ENCODE peak calls at places on chromosomes 16 and 17, in four cellular contexts. R, A, H and L are unnamed samples.

GRCh38 chr16:81703177-81704155 is 75.6 kb upstream of the PLCG2 start:
- DNase-seq in R (no peak), A (no peak), H (no peak), L (no peak)

GRCh38 chr17:58189436-58190146 is 2.9 kb upstream of the EPX start:
- DNase-seq in R (no peak), A (no peak), H (no peak), L (no peak)

GRCh38 chr16:82783933-82784566 is 157.3 kb downstream of the CDH13 start:
- DNase-seq in R (no peak), A (no peak), H (no peak), L (no peak)

GRCh38 chr17:29625037-29625750 is 2.5 kb upstream of the CORO6 start:
- DNase-seq in R (no peak), A (no peak), H (no peak), L (no peak)

GRCh38 chr17:77906377-77906871 is 52.1 kb upstream of the TNRC6C start:
- DNase-seq in R (no peak), A (no peak), H (no peak), L (no peak)

GRCh38 chr16:50428116-50428515 is 59.3 kb upstream of the BRD7 start:
- DNase-seq in R (no peak), A (no peak), H (no peak), L (no peak)

GRCh38 chr17:17780941-17781590 is 55.7 kb downstream of the SREBF1 start:
- DNase-seq in R (peak), A (no peak), H (no peak), L (no peak)

GRCh38 chr17:13256545-13256944 is 238.7 kb upstream of the ELAC2 start:
- DNase-seq in R (no peak), A (no peak), H (no peak), L (no peak)

GRCh38 chr17:32302037-32302436 is 36.4 kb downstream of the RHBDL3 start:
- DNase-seq in R (no peak), A (no peak), H (no peak), L (peak)

GRCh38 chr16:81018496-81018895 is 11.5 kb downstream of the CENPN start:
- DNase-seq in R (no peak), A (no peak), H (no peak), L (no peak)

GRCh38 chr16:27470567-27471431 is 68.8 kb downstream of the IL21R start:
- DNase-seq in R (no peak), A (no peak), H (peak), L (peak)

GRCh38 chr16:15976929-15977637 is 27.7 kb downstream of the ABCC1 start:
- DNase-seq in R (no peak), A (no peak), H (no peak), L (no peak)

GRCh38 chr17:41329279-41329925 is 13.9 kb upstream of the KRTAP17-1 start:
- DNase-seq in R (peak), A (no peak), H (peak), L (peak)

GRCh38 chr17:83125515-83126274 is 46.3 kb downstream of the METRNL start:
- DNase-seq in R (no peak), A (no peak), H (no peak), L (no peak)

GRCh38 chr16:9438991-9439390 is 347.5 kb downstream of the HAPSTR1 start:
- DNase-seq in R (no peak), A (no peak), H (no peak), L (no peak)

GRCh38 chr17:57629470-57629869 is 115.6 kb downstream of the CCDC182 start:
- DNase-seq in R (no peak), A (peak), H (no peak), L (no peak)

GRCh38 chr17:28367641-28368305 is 2.3 kb downstream of the VTN start:
- DNase-seq in R (no peak), A (no peak), H (no peak), L (no peak)

GRCh38 chr16:77555781-77556180 is 120.9 kb upstream of the ADAMTS18 start:
- DNase-seq in R (no peak), A (no peak), H (no peak), L (no peak)

GRCh38 chr17:83191388-83192160 is 112.2 kb downstream of the METRNL start:
- DNase-seq in R (no peak), A (no peak), H (no peak), L (no peak)

GRCh38 chr17:43961954-43962353 is 8.2 kb upstream of the PYY start:
- DNase-seq in R (no peak), A (no peak), H (no peak), L (no peak)

GRCh38 chr16:29974291-29975133 is 844 bp downstream of the TAOK2 start:
- DNase-seq in R (no peak), A (no peak), H (peak), L (no peak)

GRCh38 chr17:50953831-50954601 is 87.9 kb upstream of the TOB1 start:
- DNase-seq in R (no peak), A (no peak), H (no peak), L (no peak)

GRCh38 chr17:51741447-51741846 is 417.1 kb downstream of the CA10 start:
- DNase-seq in R (no peak), A (no peak), H (no peak), L (no peak)

GRCh38 chr16:4435668-4436067 is 10.0 kb downstream of the DNAJA3 start:
- DNase-seq in R (no peak), A (no peak), H (no peak), L (no peak)

DNA sequence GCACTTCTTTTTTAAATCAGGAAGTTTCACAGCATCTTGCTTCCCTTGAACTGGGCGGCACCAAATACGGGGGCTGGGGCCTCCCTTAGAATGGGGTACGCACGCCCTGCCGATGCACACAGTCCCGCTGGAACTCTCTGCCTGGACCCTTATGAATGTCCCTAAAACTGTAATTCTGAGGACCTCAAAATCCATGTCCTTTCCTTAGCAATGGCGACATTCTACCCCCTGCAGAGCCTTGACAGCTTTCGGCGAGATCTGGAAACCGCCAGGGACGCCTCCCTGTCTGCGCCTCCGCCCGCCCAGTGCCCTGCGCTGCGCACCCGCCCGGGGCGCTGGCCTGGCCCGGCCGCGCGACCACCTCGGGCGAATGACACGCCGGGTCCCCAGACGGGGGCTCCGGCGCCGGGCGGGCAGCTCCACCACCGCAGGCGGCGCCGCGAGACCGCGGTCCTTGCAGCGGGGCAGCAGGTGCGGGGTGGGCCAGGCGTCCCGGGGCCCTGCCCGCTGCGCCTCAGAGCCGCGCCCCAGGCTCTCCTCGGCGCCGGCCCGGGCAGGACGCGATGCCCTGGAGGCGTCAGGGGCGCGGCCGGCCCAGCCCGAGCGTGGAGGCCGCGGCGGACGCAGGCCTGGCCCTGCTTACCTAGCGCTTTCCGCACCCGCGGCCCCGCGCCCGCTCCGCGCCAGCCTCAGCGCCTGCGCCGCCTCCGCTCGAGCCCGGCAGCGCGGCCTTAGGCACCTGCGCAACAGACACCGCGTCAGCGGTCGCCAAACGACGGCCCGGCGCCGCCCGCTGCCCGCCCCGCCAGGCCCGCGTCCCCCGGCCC is 548 bp downstream of the HAGH start:
- DNase-seq in R (peak), A (no peak), H (no peak), L (peak)
- TF ChIP-seq BRCA1 in R (no peak), A (no peak), H (no peak), L (no peak)

DNA sequence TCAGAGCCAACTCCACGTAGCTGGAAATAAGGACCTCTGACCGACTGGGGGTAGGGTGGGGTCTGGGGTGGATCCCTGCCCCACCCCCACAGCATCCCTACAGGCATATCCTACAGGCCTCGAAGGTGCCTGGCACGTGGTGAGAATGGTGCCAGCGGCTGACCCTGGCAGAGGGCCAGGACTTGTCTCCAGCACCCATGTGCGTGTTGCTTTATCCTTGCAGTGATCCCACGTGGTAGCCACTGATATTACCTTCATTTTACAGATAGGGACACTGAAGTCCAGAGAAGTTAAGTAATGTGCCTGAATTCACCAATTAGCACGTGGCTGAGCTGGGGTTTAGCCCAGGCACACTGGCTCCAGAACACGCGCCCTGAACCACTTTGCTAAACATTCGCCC is 8.3 kb downstream of the ITGAD start:
- DNase-seq in R (no peak), A (no peak), H (no peak), L (no peak)
- TF ChIP-seq CTCF in R (no peak), A (no peak), H (no peak), L (no peak)

DNA sequence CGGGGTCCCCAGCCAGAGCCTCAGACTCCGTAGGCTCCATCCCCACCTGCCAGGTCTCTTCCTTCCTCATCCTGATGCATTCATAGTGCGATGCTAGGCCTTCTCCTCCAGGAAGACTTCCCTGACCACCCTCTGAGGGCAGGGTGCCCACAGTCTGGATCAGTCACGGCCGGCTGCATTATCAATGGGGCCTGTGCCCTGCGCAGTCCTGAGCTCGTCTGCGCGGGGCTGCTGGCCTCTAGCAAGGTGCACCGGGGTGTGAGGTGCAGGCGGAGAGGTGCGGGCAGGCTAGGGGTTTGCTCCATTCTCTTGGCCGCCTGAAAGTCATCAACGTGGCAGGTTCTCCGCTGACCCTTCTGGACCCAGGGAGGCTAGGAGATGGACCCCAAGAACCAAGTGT is 56.9 kb upstream of the ACSF3 start:
- DNase-seq in R (no peak), A (no peak), H (no peak), L (no peak)
- TF ChIP-seq BRCA1 in R (no peak), A (no peak), H (no peak), L (no peak)

DNA sequence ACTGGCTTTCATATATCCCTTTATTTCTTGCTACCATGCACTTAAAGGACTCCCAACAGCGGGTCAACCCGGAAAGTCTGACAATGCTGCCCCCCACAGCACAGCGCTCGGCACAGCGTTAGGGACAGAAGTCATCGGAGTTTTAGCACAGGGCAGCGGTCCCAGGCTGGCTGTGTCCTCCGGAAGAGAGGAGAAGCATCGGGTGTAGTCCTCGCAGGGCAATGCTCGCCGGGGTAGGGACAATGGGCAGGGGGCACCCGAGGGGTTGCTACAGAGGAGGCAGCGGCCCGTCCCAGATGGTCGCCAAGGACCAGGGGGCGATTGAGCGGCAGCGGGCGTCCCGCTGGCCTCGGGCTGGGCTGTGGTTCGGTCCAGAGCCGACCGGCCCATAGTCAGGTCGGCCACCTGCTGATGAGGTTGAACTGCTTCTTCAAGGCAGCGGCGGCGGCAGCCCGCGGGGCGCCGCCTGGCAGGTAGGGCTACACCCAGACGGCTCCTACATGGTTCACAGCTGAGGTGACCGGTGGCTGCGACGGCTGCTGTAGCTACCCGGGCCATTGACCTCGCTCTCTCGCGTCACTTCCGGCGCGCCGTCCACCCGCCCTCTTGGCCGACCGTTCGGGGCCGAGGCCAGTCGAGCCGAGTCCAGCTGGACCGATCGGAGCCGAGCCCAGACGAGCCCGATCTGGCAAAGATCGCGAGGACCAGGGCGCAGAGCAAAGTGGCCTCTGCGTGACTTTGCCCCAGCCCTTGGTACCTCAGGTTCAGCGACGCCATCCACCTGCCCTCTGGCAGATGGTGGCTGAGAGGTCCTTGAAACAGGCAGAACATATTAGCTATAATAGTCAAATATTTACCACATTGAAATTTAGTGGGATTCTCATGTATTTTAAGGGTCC is 4.7 kb upstream of the LCMT1 start:
- DNase-seq in R (peak), A (no peak), H (peak), L (peak)
- TF ChIP-seq CTCF in R (peak), A (peak), H (peak), L (peak)

GRCh38 chr16:11171448-11171709 is 84.6 kb downstream of the SOCS1 start:
- DNase-seq in R (no peak), A (no peak), H (no peak), L (no peak)

GRCh38 chr16:11170201-11170600 is 85.8 kb downstream of the SOCS1 start:
- DNase-seq in R (no peak), A (no peak), H (no peak), L (no peak)

GRCh38 chr16:11170696-11171447 is 85.1 kb downstream of the SOCS1 start:
- DNase-seq in R (no peak), A (no peak), H (no peak), L (no peak)

GRCh38 chr16:11173426-11173825 is 82.6 kb downstream of the SOCS1 start:
- DNase-seq in R (no peak), A (no peak), H (no peak), L (no peak)

DNA sequence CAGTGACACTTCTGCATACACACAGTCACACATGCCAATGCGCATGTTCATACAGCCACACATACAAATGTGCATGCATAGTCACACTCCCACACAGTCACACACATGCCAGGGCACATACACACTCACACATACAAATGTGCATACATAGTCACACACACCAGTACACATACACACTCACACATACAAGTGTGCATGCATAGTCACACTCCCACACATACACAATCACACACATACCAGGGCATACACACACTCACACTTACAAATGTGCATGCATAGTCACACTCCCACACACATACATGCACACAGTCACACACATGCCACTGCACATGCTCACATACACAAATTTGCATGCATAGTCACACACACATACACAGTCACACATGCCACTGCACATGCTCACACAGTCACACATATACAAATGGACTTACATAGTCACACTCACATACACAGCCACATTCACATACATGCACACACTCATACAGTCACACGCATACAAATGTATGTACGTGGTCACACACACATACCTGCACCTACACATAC is 84.2 kb downstream of the SOCS1 start:
- DNase-seq in R (no peak), A (no peak), H (no peak), L (no peak)
- TF ChIP-seq BRCA1 in R (no peak), A (no peak), H (no peak), L (no peak)

GRCh38 chr17:74951680-74952421 is 16.2 kb downstream of the OTOP3 start:
- DNase-seq in R (peak), A (no peak), H (no peak), L (no peak)

GRCh38 chr17:74947041-74947754 is 11.5 kb downstream of the OTOP3 start:
- DNase-seq in R (no peak), A (no peak), H (no peak), L (no peak)

GRCh38 chr17:74950207-74950606 is 14.5 kb downstream of the OTOP3 start:
- DNase-seq in R (no peak), A (no peak), H (no peak), L (no peak)

GRCh38 chr17:74951065-74951464 is 15.4 kb downstream of the OTOP3 start:
- DNase-seq in R (no peak), A (no peak), H (no peak), L (no peak)

DNA sequence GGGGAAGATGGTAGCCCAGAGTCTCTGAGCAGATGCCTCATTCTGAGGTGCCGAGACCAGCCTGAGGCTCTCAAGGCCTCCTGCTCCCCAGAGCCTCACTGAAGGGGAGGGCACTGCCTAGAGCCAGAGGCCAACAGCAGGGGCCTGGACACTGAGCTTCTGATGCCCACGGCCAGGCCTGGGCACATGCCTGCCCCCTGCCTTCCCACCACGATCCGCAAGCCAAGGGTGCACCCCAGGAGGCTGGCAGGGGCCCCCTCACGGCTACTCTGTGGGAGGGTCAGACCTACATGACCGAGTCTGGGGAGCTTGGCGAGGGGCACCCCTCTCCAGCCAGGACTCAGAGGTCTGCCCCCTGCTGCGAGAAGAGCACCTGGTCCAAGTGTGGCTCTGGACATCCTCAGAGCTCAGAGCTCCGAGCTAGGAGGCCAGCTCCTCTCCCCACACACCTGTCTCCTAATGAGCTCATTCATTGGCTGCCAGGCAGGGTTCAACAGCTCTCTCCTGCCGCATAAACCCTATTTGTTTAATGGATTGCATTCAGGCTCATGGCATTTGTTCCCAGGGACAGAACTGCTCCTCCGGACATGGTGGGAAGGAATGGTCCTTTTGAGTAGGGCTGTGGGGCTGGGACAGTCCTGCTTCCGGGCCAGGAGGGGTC is 13.9 kb downstream of the OTOP3 start:
- DNase-seq in R (no peak), A (no peak), H (no peak), L (no peak)
- TF ChIP-seq CTCF in R (no peak), A (no peak), H (no peak), L (no peak)

GRCh38 chr17:80461527-80462166 is 14.8 kb downstream of the NPTX1 start:
- DNase-seq in R (no peak), A (no peak), H (no peak), L (no peak)

GRCh38 chr17:80466188-80466705 is 10.2 kb downstream of the NPTX1 start:
- DNase-seq in R (no peak), A (no peak), H (no peak), L (no peak)

GRCh38 chr17:80465316-80465974 is 11.0 kb downstream of the NPTX1 start:
- DNase-seq in R (no peak), A (no peak), H (no peak), L (no peak)

GRCh38 chr17:80463784-80464400 is 12.5 kb downstream of the NPTX1 start:
- DNase-seq in R (no peak), A (no peak), H (no peak), L (no peak)

DNA sequence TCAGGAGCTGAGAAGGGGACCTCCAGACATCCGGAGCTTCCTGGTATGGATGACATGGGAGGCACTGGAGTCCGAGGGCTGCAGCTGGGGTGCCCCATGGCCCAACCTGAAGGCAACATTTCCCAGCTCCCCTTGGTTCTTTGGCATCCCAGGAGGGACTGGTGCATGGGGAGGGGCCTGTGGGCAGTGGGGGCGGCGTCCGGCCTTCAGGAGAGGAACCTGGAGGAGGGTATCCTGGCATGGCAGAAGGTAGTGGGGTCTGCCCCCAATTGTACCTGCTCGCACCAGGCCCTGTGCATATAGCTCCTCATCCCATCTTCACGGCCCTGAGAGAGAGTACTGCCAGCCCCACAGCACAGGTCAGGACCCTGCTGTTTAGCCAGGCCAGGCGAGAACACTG is 11.9 kb downstream of the NPTX1 start:
- DNase-seq in R (no peak), A (no peak), H (no peak), L (no peak)
- TF ChIP-seq BRCA1 in R (no peak), A (no peak), H (no peak), L (no peak)